ENCODE peak calls at places on chromosomes 6 and 20, in seven cellular contexts. E is activated naive CD8-positive, alpha-beta T cell treated with anti-CD3 and anti-CD28 coated beads for 36 hours; Z is A549; P is CD8-positive, alpha-beta memory T cell; I is GM18507; D is NCI-H1092 treated with DMSO at 0.1 percent for 48 hours; W is ecto neural progenitor cell. U is an unnamed sample.
A peak's percentile ranks its signal among the peaks of the same experiment; 100 is the strongest.

GRCh38 chr20:1326031-1326930 is 2.7 kb downstream of the SDCBP2 start:
- DNase-seq in D (no peak), W (peak; percentile 21), P (no peak), Z (no peak), I (no peak), E (no peak), U (no peak)

GRCh38 chr6:12605888-12606345 is 110.7 kb upstream of the PHACTR1 start:
- DNase-seq in D (peak; percentile 31), E (peak; percentile 22), I (no peak), W (peak; percentile 56), P (no peak), Z (peak; percentile 83), U (peak; percentile 67)

GRCh38 chr6:89302936-89303335 is 12.2 kb downstream of the GABRR2 start:
- DNase-seq in P (no peak), W (no peak), E (no peak), D (no peak), I (no peak), Z (no peak), U (no peak)

GRCh38 chr6:83702749-83703148 is 6.2 kb downstream of the SNAP91 start:
- DNase-seq in Z (no peak), E (no peak), I (no peak), P (no peak), D (no peak), W (no peak), U (no peak)

GRCh38 chr6:144344651-144345050 is 59.5 kb downstream of the UTRN start:
- DNase-seq in Z (no peak), D (no peak), P (peak; percentile 57), E (no peak), I (no peak), W (no peak), U (no peak)

GRCh38 chr20:38200646-38201045 is 35.6 kb upstream of the TGM2 start:
- DNase-seq in E (no peak), D (no peak), W (no peak), I (no peak), Z (no peak), P (no peak), U (no peak)

GRCh38 chr6:34157236-34157830 is 11.4 kb upstream of the GRM4 start:
- DNase-seq in Z (no peak), I (no peak), W (no peak), E (no peak), D (no peak), P (no peak), U (no peak)

GRCh38 chr20:23367770-23368169 is 5.8 kb downstream of the GZF1 start:
- DNase-seq in P (no peak), Z (no peak), W (no peak), D (no peak), E (no peak), I (no peak), U (no peak)

GRCh38 chr6:70957284-70957617 is 391 bp upstream of the B3GAT2 start:
- DNase-seq in I (no peak), D (peak; percentile 6), Z (no peak), W (no peak), P (no peak), E (peak; percentile 10), U (no peak)

GRCh38 chr6:6711832-6712231 is 123.3 kb downstream of the LY86 start:
- DNase-seq in I (peak; percentile 54), D (no peak), P (no peak), E (no peak), W (no peak), Z (no peak), U (peak; percentile 47)

GRCh38 chr20:3869839-3870634 is 19.1 kb upstream of the PANK2 start:
- DNase-seq in D (no peak), Z (no peak), E (no peak), P (no peak), W (no peak), I (no peak), U (no peak)

GRCh38 chr6:138765896-138766487 is 7.6 kb upstream of the CCDC28A start:
- DNase-seq in E (no peak), P (no peak), Z (peak; percentile 31), D (peak; percentile 19), I (no peak), W (no peak), U (no peak)

GRCh38 chr20:40741507-40742106 is 52.6 kb upstream of the MAFB start:
- DNase-seq in I (peak; percentile 14), W (peak; percentile 60), Z (peak; percentile 56), E (peak; percentile 32), D (peak; percentile 7), P (no peak), U (peak; percentile 19)

GRCh38 chr20:32572271-32572968 is 12.7 kb downstream of the NOL4L start:
- DNase-seq in I (no peak), D (no peak), Z (no peak), W (no peak), P (no peak), E (no peak), U (no peak)

GRCh38 chr20:38804243-38804642 is 1.3 kb upstream of the PPP1R16B start:
- DNase-seq in I (no peak), P (no peak), E (no peak), Z (no peak), D (no peak), W (no peak), U (peak; percentile 33)

GRCh38 chr6:40722553-40723258 is 135.5 kb upstream of the LRFN2 start:
- DNase-seq in P (no peak), D (no peak), W (no peak), Z (no peak), E (no peak), I (no peak), U (no peak)

U was measured in retina.